ENCODE peak calls at places on chromosome 12, in ten cellular contexts. F is NCI-H748 treated with DMSO at 0.1 percent for 48 hours; P is effector memory CD4-positive, alpha-beta T cell; R is C1 segment of cervical spinal cord; I is foreskin melanocyte; V is kidney epithelial cell; Y is heart left ventricle; A is stimulated activated CD4-positive, alpha-beta T cell treated with anti-CD3 and anti-CD28 coated beads, Interleukin-12 subunit alpha, Interleukin-12 subunit beta, amount 100 ng/mL, for 48 hours; J is H9; T is NCI-H510A. W is an unnamed sample.

GRCh38 chr12:56234746-56235436 is 5.0 kb downstream of the SLC39A5 start:
- DNase-seq in Y (no peak), J (no peak), A (no peak), F (no peak), I (no peak), T (no peak), V (no peak), R (no peak), P (no peak), W (no peak)

GRCh38 chr12:42473130-42473529 is 116.4 kb downstream of the PRICKLE1 start:
- DNase-seq in F (no peak), R (no peak), P (no peak), J (no peak), Y (no peak), T (no peak), A (no peak), I (no peak), V (no peak), W (no peak)

GRCh38 chr12:55039761-55040160 is 20.0 kb downstream of the NEUROD4 start:
- DNase-seq in A (no peak), T (no peak), J (no peak), Y (no peak), R (no peak), V (no peak), I (no peak), F (no peak), P (no peak), W (no peak)

GRCh38 chr12:25447046-25447445 is 106.0 kb downstream of the LMNTD1 start:
- DNase-seq in R (no peak), J (no peak), Y (no peak), P (no peak), A (no peak), T (no peak), I (no peak), F (no peak), V (no peak), W (no peak)

GRCh38 chr12:71626768-71627167 is 36.9 kb downstream of the ZFC3H1 start:
- DNase-seq in F (no peak), T (no peak), J (no peak), I (peak), P (no peak), V (no peak), A (no peak), Y (no peak), R (no peak), W (no peak)

GRCh38 chr12:46459111-46459510 is 86.5 kb upstream of the SLC38A2 start:
- DNase-seq in Y (no peak), P (no peak), V (no peak), R (no peak), T (no peak), F (no peak), J (no peak), I (no peak), A (no peak), W (no peak)

GRCh38 chr12:120939523-120939922 is 35.4 kb upstream of the SPPL3 start:
- DNase-seq in T (no peak), Y (peak), J (no peak), R (peak), P (no peak), A (no peak), I (no peak), F (no peak), V (no peak), W (no peak)

GRCh38 chr12:80412343-80412953 is 31.6 kb upstream of the PTPRQ start:
- DNase-seq in R (no peak), I (peak), V (no peak), J (no peak), F (peak), T (peak), Y (no peak), A (no peak), P (no peak), W (no peak)

GRCh38 chr12:32266756-32267155 is 132.6 kb upstream of the FGD4 start:
- DNase-seq in P (no peak), V (no peak), J (no peak), T (no peak), F (no peak), A (no peak), Y (no peak), I (no peak), R (no peak), W (no peak)

GRCh38 chr12:66279127-66279712 is 23.1 kb upstream of the HELB start:
- DNase-seq in T (no peak), V (no peak), Y (no peak), J (no peak), R (no peak), A (no peak), F (no peak), I (no peak), P (peak), W (no peak)

GRCh38 chr12:44589697-44590096 is 286.4 kb downstream of the NELL2 start:
- DNase-seq in P (no peak), I (no peak), J (no peak), V (peak), F (no peak), T (no peak), Y (no peak), R (no peak), A (no peak), W (no peak)

GRCh38 chr12:100668939-100669536 is 95.6 kb downstream of the GAS2L3 start:
- DNase-seq in A (peak), I (peak), J (peak), Y (peak), P (no peak), T (peak), F (peak), V (peak), R (peak), W (no peak)

GRCh38 chr12:91620949-91621348 is 438.3 kb upstream of the DCN start:
- DNase-seq in P (no peak), A (no peak), F (no peak), J (no peak), V (no peak), T (no peak), R (no peak), I (no peak), Y (peak), W (no peak)

GRCh38 chr12:77372469-77372868 is 307.1 kb upstream of the E2F7 start:
- DNase-seq in J (no peak), R (no peak), P (no peak), F (no peak), T (no peak), A (no peak), V (no peak), I (no peak), Y (no peak), W (no peak)

GRCh38 chr12:13211859-13212664 is 15.5 kb downstream of the EMP1 start:
- DNase-seq in V (no peak), T (no peak), A (peak), P (peak), J (peak), R (peak), Y (peak), I (no peak), F (peak), W (no peak)